ENCODE peak calls at places on chromosomes 1 and 21, in four cellular contexts. T, E, N and Z are unnamed samples. For H3K4me1, the result is how much of the 10 kb centered on the place peaks cover.

GRCh38 chr1:236799001-236799400 is 3.9 kb downstream of the MTR start:
- DNase-seq in T (no peak), E (no peak), N (no peak), Z (no peak)

GRCh38 chr1:81410919-81411318 is 389.8 kb upstream of the ADGRL2 start:
- DNase-seq in T (no peak), E (no peak), N (no peak), Z (no peak)

GRCh38 chr1:11838349-11839272 is 9.0 kb downstream of the NPPA start:
- DNase-seq in T (peak), E (peak), N (peak), Z (peak)

GRCh38 chr1:234927968-234928635 is 200.5 kb downstream of the TOMM20 start:
- DNase-seq in N (no peak), T (peak), E (no peak), Z (no peak)

GRCh38 chr1:104780470-104781078 is 1030.9 kb downstream of the AMY1C start:
- DNase-seq in N (no peak), T (no peak), E (no peak), Z (no peak)

GRCh38 chr1:212070720-212071302 is 35.3 kb downstream of the DTL start:
- DNase-seq in N (no peak), E (no peak), T (no peak), Z (no peak)

GRCh38 chr1:27005648-27006496 is 6.8 kb downstream of the TENT5B start:
- DNase-seq in N (no peak), T (no peak), E (no peak), Z (no peak)

GRCh38 chr1:145885738-145886287 is at the start of gene ANKRD35:
- DNase-seq in N (peak), E (peak), T (peak), Z (peak)

GRCh38 chr1:1614204-1614953 is 921 bp upstream of the MIB2 start:
- DNase-seq in T (peak), N (no peak), E (peak), Z (no peak)

GRCh38 chr1:201023517-201023902 is at the start of gene KIF21B:
- DNase-seq in T (peak), E (peak), N (peak), Z (peak)

GRCh38 chr1:38541223-38541622 is 318.3 kb downstream of the RRAGC start:
- DNase-seq in N (no peak), E (no peak), T (no peak), Z (no peak)

GRCh38 chr21:14603202-14603601 is 57.1 kb upstream of the SAMSN1 start:
- DNase-seq in E (no peak), T (no peak), N (no peak), Z (no peak)

GRCh38 chr1:201488817-201489581 is 17.9 kb downstream of the CSRP1 start:
- DNase-seq in N (no peak), T (no peak), E (peak), Z (peak)

GRCh38 chr1:198387587-198387986 is 152.9 kb downstream of the ATP6V1G3 start:
- DNase-seq in E (no peak), T (no peak), N (no peak), Z (no peak)

GRCh38 chr1:220928725-220929297 is 49.6 kb downstream of the HLX start:
- DNase-seq in T (no peak), N (no peak), E (no peak), Z (no peak)

GRCh38 chr1:10951977-10952376 is 60.5 kb upstream of the TARDBP start:
- DNase-seq in N (no peak), E (no peak), T (no peak), Z (no peak)

GRCh38 chr1:90710579-90711536 is 6.2 kb downstream of the BARHL2 start:
- DNase-seq in T (no peak), N (no peak), E (no peak), Z (no peak)

GRCh38 chr1:159188375-159188788 is 16.3 kb upstream of the ACKR1 start:
- DNase-seq in T (peak), N (peak), E (peak), Z (peak)

GRCh38 chr1:185972096-185972875 is 238.1 kb downstream of the HMCN1 start:
- DNase-seq in N (no peak), T (no peak), E (no peak), Z (no peak)

GRCh38 chr21:43291347-43291950 is 122.6 kb downstream of the CRYAA start:
- DNase-seq in E (no peak), N (no peak), T (no peak), Z (no peak)

GRCh38 chr1:29193879-29194455 is 12.3 kb upstream of the SRSF4 start:
- DNase-seq in E (no peak), T (no peak), N (no peak), Z (no peak)

GRCh38 chr1:219702551-219703215 is 89.8 kb upstream of the ZC3H11B start:
- DNase-seq in N (no peak), T (no peak), E (no peak), Z (no peak)

GRCh38 chr1:46448109-46448911 is 41.3 kb upstream of the DMBX1 start:
- DNase-seq in N (no peak), T (no peak), E (no peak), Z (no peak)

GRCh38 chr1:36708587-36708986 is 225.9 kb upstream of the CSF3R start:
- DNase-seq in N (no peak), T (no peak), E (no peak), Z (no peak)

GRCh38 chr1:90717665-90718410 is 736 bp upstream of the BARHL2 start:
- DNase-seq in T (peak), N (no peak), E (no peak), Z (no peak)

GRCh38 chr1:115969509-115969908 is 6.8 kb upstream of the SLC22A15 start:
- DNase-seq in T (no peak), N (no peak), E (peak), Z (no peak)

GRCh38 chr1:74592580-74593355 is 80.4 kb upstream of the LRRC53 start:
- DNase-seq in E (peak), N (no peak), T (no peak), Z (no peak)

DNA sequence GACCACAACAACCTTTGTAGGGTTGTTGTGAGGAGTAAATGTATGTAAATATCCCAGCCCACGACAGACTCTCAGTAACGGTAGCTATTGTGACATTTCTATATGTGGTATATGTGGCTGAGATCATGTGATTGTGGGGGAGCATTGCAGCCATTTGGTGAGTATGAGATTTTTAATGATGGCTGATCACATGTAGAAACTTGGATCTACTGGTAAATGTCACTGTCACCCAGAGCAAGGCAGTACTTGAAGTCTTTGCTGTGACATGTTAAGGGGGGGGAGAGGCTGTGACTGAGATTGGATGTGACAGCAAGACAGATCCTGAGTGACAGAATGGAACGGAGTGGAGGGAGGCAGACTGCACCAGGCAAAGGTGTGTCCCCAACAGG is 23.9 kb upstream of the MEF2D start:
- DNase-seq in E (no peak), T (no peak), N (peak), Z (no peak)
- H3K27ac ChIP-seq in E (no peak), T (no peak), N (no peak), Z (no peak)

GRCh38 chr1:156075775-156076204 is 6.5 kb downstream of the MEX3A start:
- DNase-seq in N (no peak), T (no peak), E (no peak), Z (no peak)
- H3K4me3 ChIP-seq in N (no peak), T (no peak), E (no peak), Z (no peak)

GRCh38 chr1:8705104-8705503 is 112.3 kb downstream of the RERE start:
- DNase-seq in E (peak), T (no peak), N (no peak), Z (no peak)
- H3K4me1 ChIP-seq in E (under half), T (under half), N (under half), Z (under half)

DNA sequence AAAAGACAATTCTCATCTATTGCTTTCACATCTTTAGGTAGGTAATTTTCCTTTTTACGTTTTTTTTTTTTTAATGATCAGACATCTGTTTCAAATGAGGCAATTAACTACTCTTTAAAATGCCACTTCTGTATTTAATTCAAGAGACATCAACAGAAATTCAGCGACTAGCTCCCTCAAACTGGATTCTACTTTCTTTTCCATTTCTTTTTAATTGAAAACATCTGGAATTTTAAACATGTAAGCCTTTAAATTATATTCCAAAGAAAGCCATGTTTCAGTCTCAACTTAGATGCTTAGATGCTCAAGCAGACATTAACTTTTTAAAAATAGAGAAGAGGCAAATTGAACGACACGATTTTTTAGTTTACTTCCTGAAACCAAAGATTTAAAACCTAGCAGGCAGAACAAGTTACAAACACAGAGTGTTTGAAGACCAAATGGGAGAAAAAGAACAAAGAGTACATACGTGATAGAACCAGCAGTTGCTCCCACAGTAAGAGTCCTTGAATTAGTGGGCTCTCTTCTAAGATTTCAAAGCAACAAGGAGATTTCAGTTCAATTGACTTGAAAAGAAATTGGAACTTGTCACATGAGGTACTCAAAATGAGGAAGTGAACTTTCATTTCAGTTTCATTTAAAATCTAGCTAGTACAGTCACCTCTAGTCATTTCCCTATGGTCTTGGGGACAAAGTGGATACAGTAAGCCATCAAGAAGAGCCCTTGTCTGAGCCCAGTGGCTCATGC is at the start of gene CTSS:
- DNase-seq in T (no peak), N (no peak), E (no peak), Z (no peak)
- H3K27ac ChIP-seq in T (peak), N (no peak), E (no peak), Z (peak)

GRCh38 chr1:67688526-67689219 is 3.7 kb downstream of the GADD45A start:
- DNase-seq in E (no peak), N (no peak), T (no peak), Z (no peak)
- H3K4me3 ChIP-seq in E (no peak), N (no peak), T (no peak), Z (peak)

GRCh38 chr1:64921761-64922160 is 44.6 kb downstream of the JAK1 start:
- DNase-seq in E (no peak), N (no peak), T (no peak), Z (no peak)

GRCh38 chr1:64920936-64921589 is 45.3 kb downstream of the JAK1 start:
- DNase-seq in E (no peak), N (no peak), T (no peak), Z (no peak)

GRCh38 chr1:64922336-64922735 is 44.0 kb downstream of the JAK1 start:
- DNase-seq in E (no peak), N (no peak), T (no peak), Z (no peak)

GRCh38 chr1:64925594-64925993 is 40.8 kb downstream of the JAK1 start:
- DNase-seq in E (no peak), T (no peak), N (no peak), Z (no peak)

DNA sequence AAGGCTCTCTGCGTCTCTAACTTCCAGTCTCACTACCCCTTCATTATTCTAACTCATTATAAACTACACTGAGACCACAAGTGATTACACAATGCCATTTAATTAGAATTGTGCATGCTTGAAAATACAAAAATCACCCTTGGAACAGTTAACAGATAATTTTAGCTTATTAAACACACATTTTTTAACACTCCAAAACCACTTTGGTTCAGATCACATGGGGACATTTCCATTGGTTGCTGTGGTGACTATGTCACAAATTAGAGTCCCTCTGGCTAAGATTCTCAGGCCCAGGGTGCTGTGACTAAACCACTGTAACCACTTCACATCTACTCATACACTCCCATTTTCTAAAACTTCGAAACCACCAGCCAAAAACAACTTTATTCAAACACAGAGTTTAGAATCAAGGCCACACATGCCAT is 43.0 kb downstream of the JAK1 start:
- DNase-seq in E (no peak), T (no peak), N (no peak), Z (no peak)
- H3K4me1 ChIP-seq in E (half or more), T (under half), N (half or more), Z (under half)

GRCh38 chr1:187844313-187844712 is 1015.6 kb downstream of the PLA2G4A start:
- DNase-seq in N (no peak), T (no peak), E (no peak), Z (no peak)

GRCh38 chr1:187853505-187853904 is 1024.8 kb downstream of the PLA2G4A start:
- DNase-seq in T (no peak), N (no peak), E (no peak), Z (no peak)

GRCh38 chr1:187847531-187847930 is 1018.8 kb downstream of the PLA2G4A start:
- DNase-seq in T (no peak), N (no peak), E (no peak), Z (no peak)

GRCh38 chr1:187842406-187843165 is 1013.8 kb downstream of the PLA2G4A start:
- DNase-seq in E (no peak), N (no peak), T (no peak), Z (no peak)

DNA sequence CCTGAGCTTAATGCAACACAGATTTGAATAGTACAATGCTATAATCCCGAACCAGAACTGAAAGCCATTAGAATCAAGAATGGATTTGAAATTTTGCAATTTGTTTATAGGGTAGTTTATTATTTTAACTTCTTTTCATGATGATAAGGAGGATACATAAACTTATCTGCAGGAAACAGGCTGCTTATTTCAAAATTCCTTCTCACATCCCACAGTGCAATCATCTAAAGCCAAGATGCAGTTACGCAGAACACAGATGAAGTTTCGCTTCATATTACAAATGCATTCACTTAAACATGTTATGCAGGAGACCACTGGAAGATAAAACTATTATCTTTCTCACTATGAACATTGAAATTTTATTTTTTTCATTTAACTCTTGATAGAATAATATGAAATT is 1019.6 kb downstream of the PLA2G4A start:
- DNase-seq in E (no peak), T (no peak), N (no peak), Z (no peak)
- H3K27ac ChIP-seq in E (no peak), T (no peak), N (no peak), Z (no peak)